ENCODE peak calls at places on chromosome 3, in five cellular contexts. T is amniotic epithelial cell, D is anterior cingulate cortex, C is NCI-H82, Q is GM12865. K is an unnamed sample.

GRCh38 chr3:102113421-102114041 is 264.2 kb downstream of the NFKBIZ start:
- DNase-seq in T (no peak), D (no peak), C (no peak), Q (no peak), K (no peak)

GRCh38 chr3:10006762-10007090 is 19.5 kb upstream of the FANCD2 start:
- DNase-seq in T (no peak), D (no peak), C (no peak), Q (no peak), K (no peak)

GRCh38 chr3:122484985-122485384 is 29.8 kb downstream of the KPNA1 start:
- DNase-seq in T (peak), D (no peak), C (no peak), Q (no peak), K (no peak)

GRCh38 chr3:52535411-52536111 is 844 bp upstream of the UQCC5 start:
- DNase-seq in T (no peak), D (no peak), C (peak), Q (no peak), K (no peak)

GRCh38 chr3:65751123-65751700 is 287.5 kb downstream of the MAGI1 start:
- DNase-seq in T (peak), D (no peak), C (peak), Q (peak), K (peak)

GRCh38 chr3:880371-880770 is 212.5 kb upstream of the CNTN6 start:
- DNase-seq in T (no peak), D (no peak), C (peak), Q (no peak), K (no peak)

GRCh38 chr3:17995769-17996168 is 253.3 kb upstream of the TBC1D5 start:
- DNase-seq in T (no peak), D (no peak), C (no peak), Q (no peak), K (no peak)

GRCh38 chr3:123090700-123091585 is 24.1 kb downstream of the PDIA5 start:
- DNase-seq in T (no peak), D (no peak), C (no peak), Q (no peak), K (no peak)

GRCh38 chr3:150299221-150299620 is 108.9 kb upstream of the TSC22D2 start:
- DNase-seq in T (peak), D (no peak), C (no peak), Q (no peak), K (no peak)

GRCh38 chr3:160948273-160948672 is 156.9 kb downstream of the B3GALNT1 start:
- DNase-seq in T (no peak), D (no peak), C (no peak), Q (no peak), K (no peak)

GRCh38 chr3:58071480-58071971 is 63.3 kb downstream of the FLNB start:
- DNase-seq in T (no peak), D (no peak), C (no peak), Q (no peak), K (no peak)

GRCh38 chr3:157428957-157429356 is 7.7 kb upstream of the PTX3 start:
- DNase-seq in T (no peak), D (no peak), C (no peak), Q (no peak), K (no peak)

GRCh38 chr3:65854606-65855304 is 184.0 kb downstream of the MAGI1 start:
- DNase-seq in T (no peak), D (no peak), C (peak), Q (peak), K (no peak)

GRCh38 chr3:188683032-188683491 is 488.7 kb upstream of the TPRG1 start:
- DNase-seq in T (peak), D (no peak), C (no peak), Q (peak), K (no peak)

GRCh38 chr3:116246406-116246805 is 198.9 kb downstream of the LSAMP start:
- DNase-seq in T (no peak), D (no peak), C (no peak), Q (no peak), K (no peak)

GRCh38 chr3:194871143-194871863 is 185.6 kb downstream of the FAM43A start:
- DNase-seq in T (peak), D (no peak), C (peak), Q (peak), K (peak)

GRCh38 chr3:147113293-147114045 is 292.9 kb downstream of the ZIC4 start:
- DNase-seq in T (peak), D (no peak), C (no peak), Q (no peak), K (no peak)